ENCODE peak calls at places on chromosomes 2 and 18, in four cellular contexts. W is kidney, Q is cardiac muscle cell, X is aorta. V is an unnamed sample. For H3K9me3, the result is how much of the 10 kb centered on the place peaks cover.

GRCh38 chr2:99420031-99420430 is 69.8 kb downstream of the REV1 start:
- DNase-seq in W (no peak), Q (no peak), X (no peak), V (no peak)

GRCh38 chr2:41906325-41906700 is 141.5 kb upstream of the PKDCC start:
- DNase-seq in W (no peak), Q (no peak), X (no peak), V (no peak)

GRCh38 chr2:238466242-238466598 is 39.5 kb downstream of the ASB1 start:
- DNase-seq in W (no peak), Q (no peak), X (no peak), V (no peak)

GRCh38 chr2:9018534-9018933 is 15.1 kb upstream of the MBOAT2 start:
- DNase-seq in W (no peak), Q (no peak), X (no peak), V (no peak)

GRCh38 chr2:120985997-120986651 is 250.5 kb downstream of the GLI2 start:
- DNase-seq in W (no peak), Q (no peak), X (no peak), V (no peak)

GRCh38 chr18:13392029-13392750 is 173.6 kb downstream of the LDLRAD4 start:
- DNase-seq in W (no peak), Q (no peak), X (no peak), V (no peak)

GRCh38 chr18:13577091-13577697 is 149.2 kb downstream of the FAM210A start:
- DNase-seq in W (no peak), Q (no peak), X (no peak), V (no peak)

GRCh38 chr2:148614332-148615049 is 30.1 kb upstream of the EPC2 start:
- DNase-seq in W (no peak), Q (peak), X (peak), V (no peak)

GRCh38 chr2:240564571-240565266 is 3.6 kb upstream of the RNPEPL1 start:
- DNase-seq in W (no peak), Q (no peak), X (no peak), V (no peak)

GRCh38 chr2:218438601-218439000 is 19.7 kb downstream of the VIL1 start:
- DNase-seq in W (no peak), Q (no peak), X (no peak), V (no peak)

GRCh38 chr2:136242687-136243277 is 124.8 kb upstream of the CXCR4 start:
- DNase-seq in W (no peak), Q (no peak), X (no peak), V (no peak)

GRCh38 chr2:84187258-84187657 is 271.8 kb downstream of the SUCLG1 start:
- DNase-seq in W (no peak), Q (no peak), X (no peak), V (no peak)

GRCh38 chr2:8500124-8501054 is 181.5 kb upstream of the ID2 start:
- DNase-seq in W (no peak), Q (no peak), X (no peak), V (peak)

GRCh38 chr2:47868611-47869352 is 37.5 kb downstream of the FBXO11 start:
- DNase-seq in W (no peak), Q (no peak), X (no peak), V (no peak)

GRCh38 chr2:226362991-226363390 is 436.6 kb downstream of the IRS1 start:
- DNase-seq in W (no peak), Q (no peak), X (no peak), V (no peak)

GRCh38 chr2:149331023-149331400 is 625 bp downstream of the LYPD6 start:
- DNase-seq in W (no peak), Q (peak), X (no peak), V (no peak)

GRCh38 chr2:105804266-105804665 is 59.6 kb downstream of the NCK2 start:
- DNase-seq in W (no peak), Q (no peak), X (no peak), V (no peak)

GRCh38 chr2:176104338-176105077 is 2.6 kb upstream of the HOXD11 start:
- DNase-seq in W (peak), Q (peak), X (peak), V (no peak)

GRCh38 chr2:24925815-24926214 is 5.8 kb upstream of the ADCY3 start:
- DNase-seq in W (no peak), Q (no peak), X (no peak), V (no peak)

GRCh38 chr18:73669299-73669698 is 478.3 kb downstream of the FBXO15 start:
- DNase-seq in W (no peak), Q (no peak), X (no peak), V (peak)

GRCh38 chr2:59029058-59029457 is 787.9 kb upstream of the FANCL start:
- DNase-seq in W (no peak), Q (no peak), X (no peak), V (peak)

GRCh38 chr2:142980246-142981068 is 103.0 kb downstream of the KYNU start:
- DNase-seq in W (no peak), Q (peak), X (no peak), V (no peak)

GRCh38 chr2:215793747-215794595 is 219.4 kb downstream of the MREG start:
- DNase-seq in W (no peak), Q (no peak), X (peak), V (no peak)

GRCh38 chr2:64414736-64415435 is 39.1 kb upstream of the LGALSL start:
- DNase-seq in W (no peak), Q (no peak), X (no peak), V (no peak)

GRCh38 chr18:3256693-3257626 is 5.0 kb upstream of the MYL12B start:
- DNase-seq in W (no peak), Q (peak), X (no peak), V (no peak)

GRCh38 chr18:77056399-77057015 is 76.1 kb downstream of the MBP start:
- DNase-seq in W (no peak), Q (no peak), X (no peak), V (no peak)

GRCh38 chr18:24995056-24995455 is 356.9 kb downstream of the ZNF521 start:
- DNase-seq in W (no peak), Q (no peak), X (no peak), V (no peak)

DNA sequence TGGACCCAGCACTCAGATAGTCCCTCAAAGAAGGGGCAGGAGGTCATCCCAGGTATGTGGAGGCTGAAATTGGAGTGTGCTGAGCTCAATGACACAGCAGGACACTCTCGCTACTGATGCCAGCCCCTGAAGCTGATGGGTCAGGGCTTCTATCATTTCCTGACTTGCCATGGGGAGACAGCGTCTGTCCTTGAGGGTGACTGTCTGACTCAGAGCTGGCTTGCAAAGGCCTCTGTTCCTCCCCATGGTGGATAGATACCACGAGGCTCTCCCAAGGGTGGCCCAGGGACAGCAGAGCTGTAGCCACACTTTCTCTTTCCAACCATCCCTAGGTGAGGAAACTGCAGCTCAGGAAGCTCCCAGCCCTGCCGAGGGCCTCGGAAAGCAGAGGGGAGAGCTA is 10.8 kb downstream of the ALPG start:
- DNase-seq in W (no peak), Q (no peak), X (no peak), V (no peak)
- H3K9me3 ChIP-seq in W (under half), Q (under half), X (under half), V (under half)

GRCh38 chr18:71134122-71134521 is 845.3 kb downstream of the SOCS6 start:
- DNase-seq in W (no peak), Q (no peak), X (no peak), V (no peak)
- H3K9me3 ChIP-seq in W (under half), Q (under half), X (under half), V (under half)

DNA sequence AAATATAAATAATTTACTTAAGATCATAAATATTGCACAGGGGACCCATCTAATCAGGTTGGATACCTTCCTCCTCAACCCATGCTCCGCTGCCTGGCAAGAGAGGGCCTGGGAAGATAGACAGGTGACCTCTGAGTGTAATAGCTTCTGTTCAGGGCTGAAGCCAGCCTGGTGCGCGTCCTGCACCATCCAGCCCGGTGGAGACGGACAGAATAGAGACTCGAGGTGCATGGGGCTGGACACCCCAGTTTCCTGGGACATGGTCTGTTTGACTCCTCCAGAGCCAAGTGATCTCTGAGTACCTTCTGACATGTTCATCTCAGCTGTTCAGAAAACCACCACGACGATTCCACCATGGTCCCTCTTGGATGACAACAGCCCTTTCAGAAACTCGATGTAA is 209.3 kb upstream of the MYT1L start:
- DNase-seq in W (peak), Q (no peak), X (no peak), V (no peak)
- H3K9me3 ChIP-seq in W (under half), Q (under half), X (under half), V (under half)

GRCh38 chr2:172531309-172531708 is 24.6 kb upstream of the PDK1 start:
- DNase-seq in W (no peak), Q (no peak), X (no peak), V (no peak)
- H3K9me3 ChIP-seq in W (under half), Q (under half), X (under half), V (under half)

GRCh38 chr2:170715932-170716777 is 1.0 kb downstream of the SP5 start:
- DNase-seq in W (peak), Q (no peak), X (no peak), V (no peak)
- H3K9me3 ChIP-seq in W (under half), Q (under half), X (under half), V (under half)

GRCh38 chr18:52156166-52156565 is 183.8 kb upstream of the DCC start:
- DNase-seq in W (no peak), Q (no peak), X (no peak), V (no peak)

GRCh38 chr18:52150050-52150449 is 189.9 kb upstream of the DCC start:
- DNase-seq in W (no peak), Q (no peak), X (no peak), V (no peak)

GRCh38 chr18:52152036-52152435 is 188.0 kb upstream of the DCC start:
- DNase-seq in W (no peak), Q (no peak), X (no peak), V (no peak)
- H3K9me3 ChIP-seq in W (under half), Q (under half), X (under half), V (under half)

GRCh38 chr18:79904357-79905147 is 46.9 kb downstream of the SLC66A2 start:
- DNase-seq in W (no peak), Q (no peak), X (peak), V (peak)
- H3K9me3 ChIP-seq in W (under half), Q (under half), X (under half), V (under half)

DNA sequence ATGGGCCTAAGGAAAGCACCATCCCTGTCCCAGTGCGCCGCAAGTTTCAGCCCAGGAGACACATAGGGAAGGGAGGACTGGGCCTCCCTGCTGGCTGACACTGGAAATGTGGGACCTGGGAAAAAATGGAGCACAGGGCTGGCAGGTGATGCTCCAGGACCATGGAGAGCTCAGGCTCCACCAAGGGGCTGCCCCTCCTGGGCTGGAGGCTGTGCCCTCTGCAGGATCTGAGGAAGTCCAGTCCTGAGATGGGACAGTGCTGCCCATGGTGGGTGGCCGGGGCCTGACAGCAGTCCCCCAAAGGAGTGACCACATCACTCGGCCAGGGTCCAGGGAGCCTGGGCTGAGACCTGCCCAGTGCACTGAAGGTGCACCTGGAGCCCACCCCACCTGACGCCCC is 108.6 kb upstream of the TEKT4 start:
- DNase-seq in W (no peak), Q (no peak), X (no peak), V (no peak)
- H3K9me3 ChIP-seq in W (under half), Q (under half), X (under half), V (under half)

GRCh38 chr2:63300835-63301234 is 250.2 kb downstream of the OTX1 start:
- DNase-seq in W (no peak), Q (no peak), X (no peak), V (no peak)
- H3K9me3 ChIP-seq in W (under half), Q (under half), X (under half), V (under half)

V was measured in prostate gland.